ENCODE peak calls at places on chromosomes 16 and 17, in six cellular contexts. Y is A549, R is GM12878, K is endothelial cell of umbilical vein, B is K562, X is HepG2. V is an unnamed sample.

GRCh38 chr17:57494446-57494845 is 238.1 kb downstream of the MSI2 start:
- DNase-seq in R (no peak), X (no peak), Y (no peak), K (no peak), B (no peak), V (no peak)

GRCh38 chr17:32523017-32523680 is 36.4 kb downstream of the CDK5R1 start:
- DNase-seq in R (peak; percentile 100), B (no peak), Y (no peak), X (no peak), K (no peak), V (no peak)

GRCh38 chr17:68195667-68196393 is 52.0 kb upstream of the AMZ2 start:
- DNase-seq in B (no peak), R (no peak), X (no peak), K (no peak), Y (no peak), V (no peak)

GRCh38 chr17:73838815-73839214 is 194.6 kb upstream of the SDK2 start:
- DNase-seq in B (no peak), X (no peak), R (no peak), Y (no peak), K (no peak), V (no peak)

GRCh38 chr17:29586676-29587469 is 2.6 kb downstream of the GIT1 start:
- DNase-seq in R (no peak), X (no peak), K (no peak), B (no peak), Y (no peak), V (no peak)

GRCh38 chr17:58377661-58378060 is 25.7 kb upstream of the SUPT4H1 start:
- DNase-seq in X (no peak), B (no peak), K (no peak), R (no peak), Y (no peak), V (no peak)

GRCh38 chr16:70437582-70438324 is 1.1 kb downstream of the ST3GAL2 start:
- DNase-seq in R (no peak), K (peak; percentile 54), X (no peak), B (peak; percentile 58), Y (no peak), V (peak; percentile 63)

GRCh38 chr17:44382917-44383316 is 6.5 kb downstream of the ITGA2B start:
- DNase-seq in B (no peak), X (no peak), R (no peak), Y (no peak), K (no peak), V (no peak)

GRCh38 chr17:61294777-61295176 is 104.9 kb upstream of the TBX2 start:
- DNase-seq in Y (peak; percentile 50), B (no peak), X (no peak), K (no peak), R (no peak), V (no peak)

GRCh38 chr17:1420163-1420562 is 20.1 kb upstream of the YWHAE start:
- DNase-seq in X (no peak), Y (no peak), B (no peak), K (no peak), R (no peak), V (no peak)

GRCh38 chr17:57499648-57500049 is 243.3 kb downstream of the MSI2 start:
- DNase-seq in Y (peak; percentile 21), B (peak; percentile 21), R (no peak), X (peak; percentile 15), K (no peak), V (no peak)

GRCh38 chr17:17740627-17741237 is 59.5 kb downstream of the RAI1 start:
- DNase-seq in K (no peak), B (no peak), Y (no peak), R (no peak), X (no peak), V (no peak)

GRCh38 chr17:51805765-51806164 is 352.7 kb downstream of the CA10 start:
- DNase-seq in R (no peak), B (no peak), Y (no peak), K (no peak), X (no peak), V (no peak)

GRCh38 chr16:57624806-57625500 is 3.5 kb upstream of the ADGRG1 start:
- DNase-seq in K (no peak), Y (no peak), X (no peak), B (no peak), R (no peak), V (no peak)

GRCh38 chr17:31825961-31826691 is 32.9 kb downstream of the COPRS start:
- DNase-seq in X (no peak), K (no peak), R (no peak), B (no peak), Y (no peak), V (no peak)

GRCh38 chr16:22318690-22319358 is 21.6 kb downstream of the POLR3E start:
- DNase-seq in K (peak; percentile 41), Y (peak; percentile 62), R (no peak), X (peak; percentile 45), B (peak; percentile 52), V (peak; percentile 58)

GRCh38 chr17:71110326-71110725 is 941.0 kb downstream of the KCNJ2 start:
- DNase-seq in R (no peak), Y (no peak), B (no peak), K (no peak), X (no peak), V (no peak)

GRCh38 chr16:85207357-85207921 is 95.2 kb upstream of the CIBAR2 start:
- DNase-seq in B (no peak), X (no peak), Y (no peak), R (no peak), K (no peak), V (no peak)

GRCh38 chr17:67247416-67247900 is 2.5 kb upstream of the HELZ start:
- DNase-seq in R (no peak), B (no peak), K (no peak), X (no peak), Y (no peak), V (no peak)

GRCh38 chr16:68377667-68378420 is 67.0 kb downstream of the PRMT7 start:
- DNase-seq in B (no peak), X (no peak), R (no peak), Y (no peak), K (peak; percentile 13), V (no peak)

GRCh38 chr16:85720319-85720637 is 30.6 kb downstream of the C16orf74 start:
- DNase-seq in R (no peak), Y (no peak), X (peak; percentile 35), K (no peak), B (no peak), V (no peak)

GRCh38 chr16:13042291-13042690 is 140.9 kb downstream of the SHISA9 start:
- DNase-seq in R (no peak), Y (no peak), X (no peak), K (no peak), B (no peak), V (no peak)

GRCh38 chr16:12172343-12172742 is 195.8 kb downstream of the SNX29 start:
- DNase-seq in R (no peak), X (no peak), K (no peak), Y (no peak), B (no peak), V (no peak)

GRCh38 chr16:12120331-12120981 is 143.9 kb downstream of the SNX29 start:
- DNase-seq in X (no peak), K (no peak), Y (no peak), R (no peak), B (no peak), V (no peak)

GRCh38 chr17:81967533-81968395 is 6.8 kb upstream of the NOTUM start:
- DNase-seq in B (peak; percentile 97), X (peak; percentile 98), Y (peak; percentile 78), R (peak; percentile 40), K (no peak), V (peak; percentile 52)
- TF ChIP-seq MAX in B (peak; percentile 92), X (peak; percentile 99), Y (peak; percentile 76), R (peak; percentile 75), K (no peak), V (no peak)

GRCh38 chr16:88771294-88771772 is 13.7 kb downstream of the PIEZO1 start:
- DNase-seq in K (no peak), R (no peak), B (no peak), Y (no peak), X (no peak), V (no peak)

GRCh38 chr16:88775825-88776224 is 9.2 kb downstream of the PIEZO1 start:
- DNase-seq in R (no peak), Y (no peak), K (no peak), X (no peak), B (no peak), V (no peak)

GRCh38 chr16:88774544-88775393 is 10.3 kb downstream of the PIEZO1 start:
- DNase-seq in B (no peak), Y (no peak), R (no peak), X (no peak), K (no peak), V (no peak)

GRCh38 chr16:88772871-88773811 is 11.9 kb downstream of the PIEZO1 start:
- DNase-seq in K (no peak), B (peak; percentile 84), X (no peak), R (no peak), Y (no peak), V (no peak)

DNA sequence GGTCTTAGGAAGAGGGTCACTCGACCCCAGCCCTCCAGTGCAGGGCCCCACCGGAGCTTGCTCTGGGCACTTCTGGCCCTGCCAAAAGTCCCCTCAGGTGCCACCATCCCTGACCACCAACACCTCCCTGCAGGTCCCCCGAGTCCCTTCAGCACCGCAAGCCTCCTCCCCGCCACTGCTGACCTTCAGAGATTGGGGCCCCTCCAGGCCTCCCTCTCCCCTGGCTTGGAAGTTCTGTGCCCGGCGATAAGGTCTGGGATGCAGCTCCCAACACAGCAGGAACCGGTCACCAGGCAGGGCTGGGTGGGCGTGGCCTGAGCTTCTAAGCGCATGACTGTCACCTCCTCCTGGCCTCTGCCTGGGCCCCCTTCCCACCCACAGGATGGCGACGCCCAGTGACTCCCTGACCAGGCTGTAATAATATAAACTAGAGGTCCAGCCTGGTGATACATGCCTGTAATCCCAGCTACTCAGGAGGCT is 11.2 kb downstream of the PIEZO1 start:
- DNase-seq in X (no peak), K (peak; percentile 56), B (peak; percentile 100), R (no peak), Y (no peak), V (peak; percentile 61)
- TF ChIP-seq MYC in X (no peak), K (no peak), B (no peak), R (no peak), Y (no peak), V (no peak)

DNA sequence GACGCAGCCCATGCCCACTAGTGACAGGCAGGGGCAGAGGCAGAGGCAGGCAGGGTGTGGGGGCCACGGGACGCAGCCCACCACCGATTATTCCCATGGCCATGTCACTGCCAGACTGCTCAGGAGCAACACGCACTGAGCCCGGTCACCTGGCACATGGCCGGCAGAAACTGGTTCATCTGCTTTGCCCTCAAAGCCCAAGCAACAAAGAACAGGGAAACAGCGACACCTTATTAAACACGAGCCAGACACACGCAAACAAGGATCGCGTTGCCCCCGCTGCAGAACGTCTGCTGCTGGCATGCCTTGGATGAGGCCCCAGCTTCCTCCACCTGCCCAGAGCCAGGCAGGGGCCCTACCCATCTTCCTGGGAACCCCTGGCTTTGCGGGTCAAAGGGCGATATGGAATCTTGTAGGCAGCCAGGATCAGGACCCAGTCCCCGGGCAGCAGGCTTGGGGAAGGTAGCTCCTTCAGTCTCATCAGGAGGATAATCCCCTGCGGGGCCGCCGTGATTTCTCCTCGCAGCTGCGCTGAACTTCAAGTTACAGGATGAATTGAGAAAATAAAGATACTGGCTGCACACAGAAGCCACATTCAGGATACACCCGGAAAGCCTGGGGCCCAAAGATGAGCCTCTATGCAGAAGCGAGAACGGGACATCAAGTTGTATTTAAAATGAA is 4.8 kb downstream of the TBC1D16 start:
- DNase-seq in B (no peak), Y (no peak), K (no peak), X (no peak), R (no peak), V (no peak)
- TF ChIP-seq MAX in B (no peak), Y (no peak), K (no peak), X (no peak), R (no peak), V (no peak)

GRCh38 chr17:76452102-76452645 is 778 bp downstream of the UBE2O start:
- DNase-seq in Y (no peak), K (no peak), B (peak; percentile 42), X (no peak), R (no peak), V (no peak)
- TF ChIP-seq MYC in Y (no peak), K (no peak), B (no peak), X (no peak), R (no peak), V (no peak)